ENCODE peak calls at places on chromosome 18, in seven cellular contexts. X, I, D, P, L, U and B are unnamed samples.

GRCh38 chr18:11167778-11168177 is 18.4 kb upstream of the PIEZO2 start:
- DNase-seq in X (no peak), I (no peak), D (no peak), P (peak; percentile 42), L (peak; percentile 49), U (no peak), B (no peak)

GRCh38 chr18:67406678-67407077 is 109.8 kb downstream of the DSEL start:
- DNase-seq in X (no peak), I (no peak), D (no peak), P (no peak), L (no peak), U (no peak), B (no peak)

GRCh38 chr18:77124452-77124922 is 8.1 kb downstream of the MBP start:
- DNase-seq in X (peak; percentile 82), I (no peak), D (no peak), P (no peak), L (peak; percentile 25), U (no peak), B (no peak)

GRCh38 chr18:1062592-1062991 is 157.9 kb downstream of the ADCYAP1 start:
- DNase-seq in X (no peak), I (no peak), D (no peak), P (peak; percentile 27), L (no peak), U (no peak), B (no peak)

GRCh38 chr18:49006641-49007136 is 55.9 kb upstream of the SMAD7 start:
- DNase-seq in X (no peak), I (no peak), D (no peak), P (no peak), L (no peak), U (no peak), B (peak; percentile 74)

GRCh38 chr18:55054591-55054990 is 95.3 kb upstream of the CCDC68 start:
- DNase-seq in X (no peak), I (no peak), D (no peak), P (no peak), L (no peak), U (no peak), B (no peak)

GRCh38 chr18:47883771-47884413 is 46.6 kb downstream of the SMAD2 start:
- DNase-seq in X (no peak), I (no peak), D (no peak), P (peak; percentile 52), L (peak; percentile 77), U (peak; percentile 55), B (peak; percentile 91)

GRCh38 chr18:48828713-48829442 is 121.9 kb downstream of the SMAD7 start:
- DNase-seq in X (no peak), I (no peak), D (no peak), P (no peak), L (no peak), U (peak; percentile 20), B (no peak)

GRCh38 chr18:78813898-78814297 is 165.7 kb upstream of the SALL3 start:
- DNase-seq in X (no peak), I (no peak), D (no peak), P (no peak), L (no peak), U (no peak), B (no peak)

GRCh38 chr18:58135170-58135569 is 91.1 kb downstream of the NEDD4L start:
- DNase-seq in X (no peak), I (no peak), D (no peak), P (peak; percentile 20), L (peak; percentile 83), U (no peak), B (peak; percentile 60)

GRCh38 chr18:75544496-75544895 is 117.0 kb upstream of the SMIM21 start:
- DNase-seq in X (no peak), I (no peak), D (no peak), P (peak; percentile 25), L (peak; percentile 67), U (no peak), B (peak; percentile 61)

GRCh38 chr18:38644875-38645641 is 1079.5 kb upstream of the CELF4 start:
- DNase-seq in X (no peak), I (no peak), D (no peak), P (no peak), L (no peak), U (no peak), B (peak; percentile 34)

GRCh38 chr18:47978141-47978540 is 47.7 kb upstream of the SMAD2 start:
- DNase-seq in X (peak; percentile 41), I (no peak), D (no peak), P (no peak), L (no peak), U (no peak), B (no peak)

GRCh38 chr18:8627107-8627472 is 17.9 kb downstream of the RAB12 start:
- DNase-seq in X (no peak), I (no peak), D (no peak), P (no peak), L (no peak), U (no peak), B (no peak)

GRCh38 chr18:8625693-8626092 is 16.5 kb downstream of the RAB12 start:
- DNase-seq in X (no peak), I (no peak), D (no peak), P (no peak), L (no peak), U (no peak), B (no peak)

GRCh38 chr18:8626414-8627106 is 17.3 kb downstream of the RAB12 start:
- DNase-seq in X (no peak), I (no peak), D (no peak), P (no peak), L (no peak), U (no peak), B (no peak)

GRCh38 chr18:8620845-8621244 is 11.6 kb downstream of the RAB12 start:
- DNase-seq in X (no peak), I (no peak), D (no peak), P (no peak), L (no peak), U (no peak), B (no peak)

GRCh38 chr18:8623549-8624106 is 14.4 kb downstream of the RAB12 start:
- DNase-seq in X (no peak), I (no peak), D (no peak), P (no peak), L (no peak), U (no peak), B (no peak)
- H3K4me3 ChIP-seq in X (no peak overlapping the region), I (no peak overlapping the region), D (no peak overlapping the region), P (no peak overlapping the region), L (no peak overlapping the region), U (no peak overlapping the region), B (no peak overlapping the region)

GRCh38 chr18:2588666-2589344 is 17.4 kb downstream of the NDC80 start:
- DNase-seq in X (no peak), I (no peak), D (no peak), P (no peak), L (peak; percentile 39), U (no peak), B (no peak)
- H3K4me3 ChIP-seq in X (no peak overlapping the region), I (no peak overlapping the region), D (no peak overlapping the region), P (no peak overlapping the region), L (peak overlapping the region; percentile 24), U (no peak overlapping the region), B (peak overlapping the region; percentile 39)

GRCh38 chr18:13562494-13563029 is 163.8 kb downstream of the FAM210A start:
- DNase-seq in X (no peak), I (no peak), D (no peak), P (no peak), L (no peak), U (no peak), B (no peak)
- H3K4me3 ChIP-seq in X (no peak overlapping the region), I (no peak overlapping the region), D (no peak overlapping the region), P (no peak overlapping the region), L (no peak overlapping the region), U (no peak overlapping the region), B (no peak overlapping the region)

DNA sequence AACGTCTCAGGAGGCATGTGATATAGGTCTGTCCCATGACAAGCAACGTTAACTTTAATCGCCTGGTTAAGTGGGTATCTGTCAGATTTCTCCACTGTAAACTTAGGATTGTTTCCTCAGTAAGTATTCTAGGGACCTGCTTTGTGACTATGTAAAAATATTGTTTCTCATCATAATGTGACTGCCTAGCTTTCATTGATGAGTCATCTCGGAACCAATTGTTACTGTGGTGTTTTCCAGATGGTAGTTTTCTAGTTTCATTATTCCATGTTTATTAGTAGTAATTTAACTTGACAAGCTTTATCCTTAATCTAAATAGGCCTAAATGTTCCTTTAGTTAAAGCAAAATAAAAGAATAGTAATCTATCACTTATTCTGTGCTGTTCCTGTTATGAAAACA is 28.2 kb upstream of the GATA6 start:
- DNase-seq in X (no peak), I (no peak), D (no peak), P (no peak), L (no peak), U (no peak), B (peak; percentile 10)
- H3K4me3 ChIP-seq in X (no peak overlapping the region), I (no peak overlapping the region), D (no peak overlapping the region), P (no peak overlapping the region), L (no peak overlapping the region), U (no peak overlapping the region), B (no peak overlapping the region)

GRCh38 chr18:72772916-72773315 is 94.9 kb downstream of the NETO1 start:
- DNase-seq in X (no peak), I (no peak), D (no peak), P (no peak), L (no peak), U (no peak), B (no peak)

DNA sequence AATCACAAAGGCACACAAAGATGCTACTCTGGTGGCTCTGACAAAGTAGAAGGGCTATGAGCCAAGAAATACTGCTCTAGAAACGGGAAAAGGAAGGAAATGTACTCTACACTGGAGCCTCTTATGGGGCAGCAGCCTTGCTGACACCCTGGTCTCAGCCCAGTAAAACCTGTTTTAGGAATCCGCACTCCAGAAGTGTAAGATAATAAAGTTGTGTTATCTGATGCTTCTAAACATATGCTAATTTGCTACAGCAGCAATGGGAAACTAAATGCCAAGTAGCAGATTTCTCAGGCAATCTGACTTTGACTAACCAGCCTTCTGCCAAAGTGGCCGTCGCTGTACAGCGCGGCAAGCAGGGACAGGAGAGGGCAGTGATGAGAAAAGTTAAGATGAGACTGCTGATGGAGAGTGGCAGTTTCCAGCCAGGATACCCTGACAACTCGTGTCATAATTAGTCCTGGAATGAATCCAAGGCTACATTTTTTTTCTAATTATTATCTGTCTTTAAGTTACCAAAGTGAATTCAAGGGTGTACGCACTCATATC is 99.0 kb downstream of the NETO1 start:
- DNase-seq in X (no peak), I (no peak), D (no peak), P (no peak), L (no peak), U (no peak), B (no peak)
- H3K4me3 ChIP-seq in X (no peak overlapping the region), I (no peak overlapping the region), D (no peak overlapping the region), P (no peak overlapping the region), L (no peak overlapping the region), U (no peak overlapping the region), B (no peak overlapping the region)